ENCODE peak calls at places on chromosomes 3 and 15, in seven cellular contexts. E is neuronal stem cell, D is mesenchymal stem cell, O is IMR-90, V is H9, Z is H1, L is trophoblast cell. T is an unnamed sample.

GRCh38 chr3:128498901-128499530 is 6.0 kb upstream of the GATA2 start:
- DNase-seq in L (no peak), O (no peak), Z (no peak), V (peak), E (no peak), D (no peak), T (no peak)

GRCh38 chr3:20916966-20917606 is 731.1 kb upstream of the SGO1 start:
- DNase-seq in L (no peak), V (peak), Z (no peak), D (no peak), E (no peak), O (no peak), T (peak)

GRCh38 chr3:56783644-56784451 is 17.9 kb downstream of the ARHGEF3 start:
- DNase-seq in L (no peak), D (peak), V (no peak), O (peak), Z (no peak), E (no peak), T (no peak)

GRCh38 chr15:40108061-40108854 is 421 bp downstream of the BMF start:
- DNase-seq in V (no peak), L (no peak), E (no peak), Z (no peak), O (peak), D (peak), T (peak)

GRCh38 chr3:24622138-24622537 is 127.5 kb upstream of the THRB start:
- DNase-seq in L (no peak), O (no peak), D (no peak), Z (no peak), E (no peak), V (no peak), T (no peak)

GRCh38 chr15:100114100-100114499 is 227.7 kb downstream of the ADAMTS17 start:
- DNase-seq in V (no peak), O (peak), Z (no peak), E (no peak), L (no peak), D (peak), T (no peak)

GRCh38 chr15:58876306-58876705 is 57.2 kb downstream of the SLTM start:
- DNase-seq in D (no peak), O (no peak), E (no peak), V (no peak), Z (no peak), L (peak), T (no peak)

GRCh38 chr3:47267490-47267824 is 15.1 kb downstream of the KIF9 start:
- DNase-seq in Z (no peak), D (no peak), O (no peak), V (no peak), L (no peak), E (no peak), T (no peak)

GRCh38 chr3:154170300-154170699 is 49.1 kb downstream of the ARHGEF26 start:
- DNase-seq in L (no peak), D (no peak), Z (no peak), O (no peak), V (no peak), E (no peak), T (no peak)

GRCh38 chr3:23430781-23431423 is 227.8 kb downstream of the UBE2E2 start:
- DNase-seq in E (no peak), Z (no peak), L (no peak), D (no peak), O (peak), V (no peak), T (no peak)

GRCh38 chr15:51970132-51970817 is 1.3 kb downstream of the LEO1 start:
- DNase-seq in Z (no peak), E (no peak), L (no peak), O (no peak), V (no peak), D (peak), T (no peak)

GRCh38 chr3:109339714-109340648 is 2.6 kb upstream of the DPPA4 start:
- DNase-seq in O (no peak), E (no peak), V (peak), Z (no peak), D (no peak), L (no peak), T (peak)

GRCh38 chr3:73603771-73604171 is 21.0 kb downstream of the PDZRN3 start:
- DNase-seq in O (peak), D (peak), Z (no peak), L (no peak), E (no peak), V (no peak), T (no peak)

GRCh38 chr3:40763812-40764211 is 239.1 kb downstream of the ZNF621 start:
- DNase-seq in E (no peak), L (no peak), O (no peak), V (no peak), Z (no peak), D (no peak), T (no peak)

GRCh38 chr15:61447981-61448380 is 218.9 kb upstream of the RORA start:
- DNase-seq in Z (no peak), L (no peak), E (no peak), V (no peak), D (no peak), O (no peak), T (no peak)
- H4K8ac ChIP-seq in Z (no peak), L (no peak), E (no peak), V (no peak), D (no peak), O (no peak), T (no peak)

GRCh38 chr3:170046269-170047132 is 8.7 kb downstream of the GPR160 start:
- DNase-seq in O (no peak), L (no peak), E (no peak), D (no peak), V (no peak), Z (no peak), T (no peak)

GRCh38 chr3:170043506-170043905 is 5.7 kb downstream of the GPR160 start:
- DNase-seq in V (no peak), L (no peak), O (no peak), D (no peak), E (no peak), Z (no peak), T (no peak)

GRCh38 chr3:170047133-170047404 is 9.3 kb downstream of the GPR160 start:
- DNase-seq in O (no peak), D (no peak), V (no peak), E (no peak), L (no peak), Z (no peak), T (no peak)

GRCh38 chr3:170044795-170045244 is 7.0 kb downstream of the GPR160 start:
- DNase-seq in E (no peak), L (no peak), V (no peak), O (no peak), Z (no peak), D (no peak), T (no peak)

DNA sequence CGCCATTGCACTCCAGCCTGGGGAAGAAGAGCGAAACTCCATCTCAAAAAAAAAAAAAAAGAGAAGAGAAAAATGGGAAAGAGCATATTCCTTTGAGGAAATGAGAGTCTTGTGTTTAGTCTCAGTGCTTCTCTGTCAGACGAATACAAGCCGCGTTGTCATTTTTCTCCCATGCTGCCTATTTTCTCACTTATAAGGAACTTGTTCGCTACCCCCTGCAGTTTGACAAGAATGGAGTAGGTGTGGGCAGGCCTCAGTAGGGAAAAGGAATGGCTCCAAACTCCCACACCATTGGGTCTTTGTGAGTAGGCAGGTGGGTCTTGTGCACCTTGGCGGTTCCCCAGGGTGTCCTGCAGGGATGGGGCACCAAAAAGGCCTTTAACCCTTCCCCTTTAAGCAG is 6.5 kb downstream of the GPR160 start:
- DNase-seq in E (no peak), D (no peak), Z (no peak), L (no peak), V (no peak), O (no peak), T (no peak)
- H3K9ac ChIP-seq in E (no peak), D (no peak), Z (no peak), L (no peak), V (no peak), O (no peak), T (no peak)

DNA sequence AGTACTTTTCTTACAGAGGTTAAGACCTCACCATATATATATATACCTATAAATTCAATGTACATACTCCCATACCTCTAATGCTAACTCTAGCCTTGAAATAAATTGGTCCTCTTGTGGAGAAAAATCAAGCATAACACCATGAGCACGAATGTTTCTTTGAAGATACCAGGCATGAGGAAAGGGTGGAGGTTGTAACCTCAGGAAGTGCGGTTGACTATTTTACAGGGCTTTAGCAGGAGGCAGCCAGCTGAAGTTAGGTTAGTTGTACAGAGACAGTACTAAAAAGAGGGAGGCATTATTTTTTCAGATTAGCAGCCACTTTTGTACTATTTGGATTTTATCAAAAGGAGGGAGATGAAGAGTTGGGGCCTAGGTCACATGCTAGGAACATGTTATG is 767.0 kb downstream of the OTOL1 start:
- DNase-seq in V (no peak), D (no peak), Z (no peak), O (no peak), E (no peak), L (no peak), T (no peak)
- H4K8ac ChIP-seq in V (no peak), D (no peak), Z (no peak), O (no peak), E (no peak), L (no peak), T (no peak)

DNA sequence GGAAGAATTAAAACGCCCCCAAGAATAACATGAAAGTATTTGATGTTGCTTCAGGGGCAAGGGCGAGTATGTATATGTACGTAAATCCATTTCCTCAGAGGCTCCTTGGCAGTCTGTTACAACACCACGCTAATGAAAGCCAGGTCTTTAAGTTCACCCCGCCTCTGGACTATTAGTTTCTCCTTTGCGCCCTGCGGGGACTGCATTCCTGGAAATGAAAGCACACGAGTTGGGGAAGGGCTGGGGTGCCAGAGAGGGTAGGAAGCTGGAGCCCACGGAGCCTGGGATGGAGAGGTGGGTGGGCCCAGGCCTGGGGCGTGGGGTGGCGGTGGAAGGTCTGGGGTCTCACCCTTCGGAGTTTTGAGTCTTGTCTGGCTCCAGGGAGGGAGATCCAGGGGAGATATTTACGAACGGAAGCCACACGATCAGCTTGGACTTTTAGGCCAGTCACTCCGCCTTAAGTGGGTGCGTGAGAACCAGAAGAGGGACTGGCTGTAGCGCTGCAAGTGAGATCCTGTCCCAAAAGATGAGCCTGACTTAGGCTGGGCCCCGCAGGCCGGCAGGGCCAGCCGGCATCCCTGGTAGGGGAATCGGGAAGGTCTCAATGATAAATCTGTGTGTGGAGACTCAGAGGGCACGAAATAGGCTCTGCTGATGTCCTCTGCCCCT is 1.6 kb upstream of the PLCL2 start:
- DNase-seq in E (no peak), V (peak), L (peak), O (no peak), Z (no peak), D (peak), T (peak)
- H3K9ac ChIP-seq in E (no peak), V (no peak), L (no peak), O (no peak), Z (no peak), D (peak), T (no peak)

GRCh38 chr15:34079904-34080303 is 21.8 kb downstream of the EMC7 start:
- DNase-seq in Z (no peak), O (no peak), E (no peak), D (no peak), L (no peak), V (no peak), T (no peak)
- H4K8ac ChIP-seq in Z (no peak), O (no peak), E (no peak), D (no peak), L (no peak), V (no peak), T (no peak)

DNA sequence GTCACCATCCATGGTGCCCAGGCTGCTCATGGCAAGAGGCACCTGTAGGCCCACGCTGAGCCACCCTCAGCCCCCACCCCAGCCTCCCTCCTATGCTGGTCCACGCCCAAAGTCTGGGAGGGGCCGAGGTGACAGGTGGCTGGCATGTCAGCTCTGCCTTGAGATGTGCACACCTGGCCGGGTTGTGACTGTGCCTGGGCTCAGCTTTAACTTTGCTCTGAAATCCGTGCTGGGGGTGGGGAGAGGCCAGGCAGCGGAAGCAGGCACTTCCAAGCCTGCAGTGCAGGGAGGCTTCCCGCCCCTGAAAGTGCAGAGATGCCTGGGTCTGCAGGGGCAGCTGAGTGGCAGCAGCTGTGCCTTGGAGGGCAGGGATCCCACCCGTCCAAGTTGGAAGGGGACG is 1124.8 kb downstream of the SI start:
- DNase-seq in D (no peak), V (no peak), Z (no peak), O (no peak), L (no peak), E (no peak), T (no peak)
- H3K9ac ChIP-seq in D (no peak), V (no peak), Z (no peak), O (no peak), L (peak), E (no peak), T (no peak)

GRCh38 chr3:117298273-117298672 is 588.7 kb downstream of the TUSC7 start:
- DNase-seq in E (no peak), D (no peak), L (no peak), O (no peak), V (no peak), Z (no peak), T (no peak)
- H4K8ac ChIP-seq in E (no peak), D (no peak), L (no peak), O (no peak), V (no peak), Z (no peak), T (no peak)

DNA sequence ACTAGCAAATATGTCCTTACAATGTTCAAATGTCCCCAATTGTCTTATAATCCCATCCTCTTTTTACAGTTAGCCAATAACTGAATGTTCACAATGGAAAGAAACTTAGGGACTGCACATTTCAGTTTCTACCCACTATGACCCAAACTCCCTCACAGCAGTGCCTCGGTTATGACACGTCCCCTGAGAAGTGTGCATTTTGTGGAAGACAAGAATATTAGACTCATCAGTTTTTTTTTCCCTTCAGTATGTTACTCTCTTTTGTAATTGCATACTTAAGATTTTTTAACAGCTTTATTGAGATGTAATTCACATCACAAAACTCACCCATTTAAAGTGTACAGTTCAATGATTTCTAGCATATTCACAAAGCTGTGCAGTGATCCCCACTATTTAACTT is 64.8 kb downstream of the IGF2BP2 start:
- DNase-seq in O (no peak), E (no peak), Z (no peak), L (no peak), V (no peak), D (no peak), T (no peak)
- H3K9ac ChIP-seq in O (no peak), E (no peak), Z (no peak), L (no peak), V (no peak), D (peak), T (no peak)